ENCODE peak calls at places on chromosomes 2 and 18, in seven cellular contexts. C is choroid plexus epithelial cell, E is cardiac muscle cell, I is nephron progenitor cell, O is uterus, Q is type B pancreatic cell, Z is HFFc6. F is an unnamed sample.

GRCh38 chr2:25853038-25853638 is 25.1 kb downstream of the ASXL2 start:
- DNase-seq in C (no peak), I (no peak), O (no peak), E (no peak), Q (no peak), Z (no peak), F (no peak)

GRCh38 chr2:73946215-73946614 is 19.5 kb downstream of the DGUOK start:
- DNase-seq in O (no peak), I (no peak), E (no peak), C (no peak), Q (no peak), Z (no peak), F (no peak)

GRCh38 chr2:225566798-225567197 is 167.3 kb downstream of the NYAP2 start:
- DNase-seq in I (no peak), C (peak; percentile 40), Z (no peak), O (no peak), E (no peak), Q (no peak), F (peak; percentile 14)

GRCh38 chr2:74893332-74893731 is 59.4 kb downstream of the HK2 start:
- DNase-seq in I (no peak), Q (no peak), E (peak; percentile 83), Z (peak; percentile 94), O (no peak), C (peak; percentile 69), F (peak; percentile 79)

GRCh38 chr2:134347756-134348155 is 93.9 kb downstream of the MGAT5 start:
- DNase-seq in Q (no peak), C (peak; percentile 50), E (no peak), I (no peak), Z (no peak), O (no peak), F (peak; percentile 18)

GRCh38 chr18:48613589-48613988 is 74.8 kb downstream of the CTIF start:
- DNase-seq in Q (no peak), Z (no peak), O (peak; percentile 74), C (no peak), E (no peak), I (peak; percentile 26), F (no peak)

GRCh38 chr2:36438454-36438977 is 82.9 kb downstream of the CRIM1 start:
- DNase-seq in Z (peak; percentile 97), I (no peak), C (peak; percentile 98), Q (no peak), O (no peak), E (peak; percentile 94), F (peak; percentile 99)

GRCh38 chr2:5697554-5697953 is 5.4 kb downstream of the SOX11 start:
- DNase-seq in C (no peak), O (no peak), I (no peak), Q (no peak), Z (no peak), E (no peak), F (no peak)

GRCh38 chr18:36829362-36830140 is 624 bp downstream of the KIAA1328 start:
- DNase-seq in Q (no peak), O (no peak), Z (peak; percentile 24), C (peak; percentile 39), E (no peak), I (peak; percentile 43), F (peak; percentile 59)

GRCh38 chr18:23166863-23167531 is 31.7 kb downstream of the CABLES1 start:
- DNase-seq in Z (no peak), O (no peak), E (peak; percentile 75), I (no peak), Q (no peak), C (peak; percentile 56), F (peak; percentile 60)

GRCh38 chr2:231037202-231037730 is at the start of gene C2orf72:
- DNase-seq in Q (no peak), Z (no peak), O (no peak), I (peak; percentile 66), C (no peak), E (peak; percentile 6), F (no peak)

GRCh38 chr2:102514061-102514785 is 41.2 kb downstream of the SLC9A4 start:
- DNase-seq in E (peak; percentile 94), O (no peak), I (no peak), Z (peak; percentile 81), Q (no peak), C (peak; percentile 96), F (peak; percentile 87)

GRCh38 chr18:71398530-71398929 is 1109.7 kb downstream of the SOCS6 start:
- DNase-seq in Z (no peak), E (peak; percentile 50), O (no peak), I (peak; percentile 22), C (peak; percentile 70), Q (no peak), F (no peak)

GRCh38 chr2:27920148-27920885 is 29.8 kb downstream of the BABAM2 start:
- DNase-seq in I (no peak), Z (peak; percentile 27), O (no peak), Q (no peak), E (peak; percentile 85), C (peak; percentile 88), F (peak; percentile 78)

GRCh38 chr18:55477537-55478300 is 110.3 kb downstream of the TCF4 start:
- DNase-seq in E (peak; percentile 67), O (no peak), I (no peak), Z (peak; percentile 49), Q (no peak), C (peak; percentile 72), F (peak; percentile 72)

GRCh38 chr2:217120429-217120828 is 260.6 kb upstream of the TNP1 start:
- DNase-seq in I (no peak), O (no peak), E (no peak), Z (no peak), C (no peak), Q (no peak), F (no peak)

GRCh38 chr2:4937550-4937949 is 754.6 kb upstream of the SOX11 start:
- DNase-seq in C (peak; percentile 77), O (no peak), Q (no peak), Z (no peak), E (no peak), I (peak; percentile 21), F (no peak)

GRCh38 chr2:142495141-142495540 is 364.3 kb upstream of the LRP1B start:
- DNase-seq in C (no peak), Z (no peak), I (no peak), O (no peak), E (no peak), Q (no peak), F (no peak)

GRCh38 chr2:227415538-227416424 is 28.0 kb upstream of the SCYGR1 start:
- DNase-seq in I (no peak), C (peak; percentile 85), E (peak; percentile 92), Z (peak; percentile 56), Q (no peak), O (no peak), F (peak; percentile 67)

GRCh38 chr2:6109801-6110200 is 417.6 kb downstream of the SOX11 start:
- DNase-seq in O (no peak), C (no peak), E (no peak), Z (no peak), I (no peak), Q (no peak), F (no peak)

GRCh38 chr2:189515264-189515663 is 65.3 kb downstream of the SLC40A1 start:
- DNase-seq in O (no peak), I (no peak), C (peak; percentile 41), Z (no peak), Q (no peak), E (no peak), F (no peak)

GRCh38 chr2:88540346-88540745 is 86.9 kb downstream of the EIF2AK3 start:
- DNase-seq in I (no peak), C (peak; percentile 21), O (no peak), Z (peak; percentile 66), E (peak; percentile 54), Q (no peak), F (peak; percentile 74)

DNA sequence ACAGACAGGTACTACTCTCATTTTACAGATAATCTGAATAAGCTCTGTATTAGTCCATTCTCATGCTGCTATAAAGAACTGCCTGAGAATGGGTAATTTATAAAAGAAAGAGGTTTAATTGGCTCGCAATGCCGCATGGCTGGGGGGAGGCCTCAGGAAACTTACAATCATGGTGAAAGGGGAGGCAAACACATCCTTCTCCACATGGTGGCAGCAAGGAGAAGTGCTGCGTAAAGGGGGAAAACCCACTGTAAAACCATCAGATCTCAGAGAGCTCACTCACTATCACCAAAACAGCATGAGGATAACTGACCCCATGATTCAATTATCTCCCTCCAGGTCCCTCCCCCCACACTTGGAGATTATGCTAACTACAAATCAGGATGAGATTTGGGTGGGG is 254.4 kb downstream of the KCNE4 start:
- DNase-seq in I (no peak), Q (no peak), Z (peak; percentile 16), C (peak; percentile 77), O (no peak), E (peak; percentile 60), F (peak; percentile 51)
- TF ChIP-seq CTCF in I (peak; percentile 43), Q (peak; percentile 66), Z (peak; percentile 75), C (peak; percentile 83), O (no peak), E (peak; percentile 68), F (peak; percentile 65)

GRCh38 chr2:162344617-162344950 is 652 bp downstream of the GCA start:
- DNase-seq in Q (no peak), E (no peak), Z (no peak), I (no peak), C (no peak), O (no peak), F (no peak)
- TF ChIP-seq CTCF in Q (no peak), E (no peak), Z (no peak), I (no peak), C (peak; percentile 7), O (no peak), F (no peak)

GRCh38 chr2:177688844-177689243 is 296.3 kb downstream of the AGPS start:
- DNase-seq in I (no peak), O (no peak), Q (no peak), Z (no peak), C (no peak), E (no peak), F (no peak)

GRCh38 chr2:177692042-177692823 is 299.7 kb downstream of the AGPS start:
- DNase-seq in I (no peak), C (no peak), O (no peak), Z (peak; percentile 6), Q (no peak), E (no peak), F (no peak)

GRCh38 chr2:177692828-177693269 is 300.3 kb downstream of the AGPS start:
- DNase-seq in Q (no peak), I (no peak), E (no peak), C (no peak), O (no peak), Z (peak; percentile 9), F (peak; percentile 10)

GRCh38 chr2:177689623-177690022 is 297.1 kb downstream of the AGPS start:
- DNase-seq in E (peak; percentile 17), C (no peak), O (no peak), Q (no peak), Z (no peak), I (no peak), F (no peak)

GRCh38 chr2:177691177-177691576 is 298.6 kb downstream of the AGPS start:
- DNase-seq in E (no peak), O (no peak), Z (no peak), C (no peak), I (no peak), Q (no peak), F (no peak)
- TF ChIP-seq CTCF in E (no peak), O (no peak), Z (no peak), C (no peak), I (no peak), Q (no peak), F (no peak)

DNA sequence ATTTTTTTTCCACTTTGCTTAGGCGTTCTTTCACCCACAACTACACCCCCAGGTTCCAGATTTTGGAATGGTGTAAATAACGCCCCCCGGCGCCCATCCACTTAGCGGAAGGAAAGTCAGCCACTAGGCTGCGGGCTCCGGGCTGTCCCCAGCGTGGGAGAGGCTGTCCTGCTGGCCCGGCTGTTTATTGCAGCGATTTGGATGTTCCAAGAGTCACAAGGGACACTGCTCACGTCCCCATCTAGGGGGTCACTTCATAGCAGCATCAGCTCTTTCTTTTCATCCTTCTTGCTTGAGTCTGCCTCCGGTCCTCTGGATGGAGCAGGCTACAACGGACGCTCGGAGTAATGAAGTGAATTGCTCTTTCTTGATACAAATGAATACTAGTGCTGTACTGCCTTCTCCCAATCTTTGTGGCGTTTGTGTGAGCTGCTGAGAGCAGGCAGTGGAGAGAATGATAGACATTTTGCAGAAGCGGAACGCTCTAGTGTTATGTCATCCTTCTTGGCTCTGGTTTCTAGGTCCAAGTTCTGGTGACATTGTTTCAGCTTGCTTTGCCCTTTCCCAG is 50.7 kb upstream of the PAIP2B start:
- DNase-seq in E (peak; percentile 22), I (peak; percentile 67), C (peak; percentile 21), Q (no peak), O (no peak), Z (no peak), F (peak; percentile 1)
- TF ChIP-seq CTCF in E (peak; percentile 21), I (peak; percentile 41), C (peak; percentile 41), Q (peak; percentile 72), O (no peak), Z (peak; percentile 38), F (peak; percentile 9)